ENCODE peak calls at places on chromosomes 12 and 14, in four cellular contexts. O is ovary; R is left ventricle myocardium inferior; D is CD8-positive, alpha-beta T cell. M is an unnamed sample.

GRCh38 chr12:5779401-5779800 is 165.7 kb downstream of the ANO2 start:
- DNase-seq in R (no peak), O (no peak), D (no peak), M (no peak)

GRCh38 chr14:65354715-65355114 is 57.8 kb upstream of the FUT8 start:
- DNase-seq in R (no peak), O (no peak), D (no peak), M (no peak)

GRCh38 chr12:68559246-68559645 is 51.5 kb upstream of the RAP1B start:
- DNase-seq in D (no peak), R (no peak), O (no peak), M (no peak)

GRCh38 chr12:68760806-68761441 is 14.9 kb downstream of the SLC35E3 start:
- DNase-seq in R (no peak), D (no peak), O (no peak), M (no peak)

GRCh38 chr14:81122326-81122725 is 98.4 kb downstream of the GTF2A1 start:
- DNase-seq in D (no peak), O (no peak), R (no peak), M (no peak)

GRCh38 chr12:108525681-108526080 is 10.6 kb downstream of the FICD start:
- DNase-seq in R (no peak), D (no peak), O (no peak), M (no peak)

GRCh38 chr12:6430990-6431353 is 13.8 kb upstream of the CD27 start:
- DNase-seq in D (no peak), R (no peak), O (no peak), M (no peak)

GRCh38 chr12:56375598-56376434 is 13.2 kb upstream of the APOF start:
- DNase-seq in D (no peak), R (no peak), O (no peak), M (no peak)

GRCh38 chr14:24848427-24848826 is 201.5 kb downstream of the STXBP6 start:
- DNase-seq in D (no peak), O (no peak), R (no peak), M (no peak)

GRCh38 chr12:65999564-66000280 is 130.8 kb downstream of the LLPH start:
- DNase-seq in D (no peak), R (no peak), O (no peak), M (no peak)

GRCh38 chr12:69123909-69124638 is 115.3 kb upstream of the CPSF6 start:
- DNase-seq in O (no peak), D (no peak), R (no peak), M (no peak)

DNA sequence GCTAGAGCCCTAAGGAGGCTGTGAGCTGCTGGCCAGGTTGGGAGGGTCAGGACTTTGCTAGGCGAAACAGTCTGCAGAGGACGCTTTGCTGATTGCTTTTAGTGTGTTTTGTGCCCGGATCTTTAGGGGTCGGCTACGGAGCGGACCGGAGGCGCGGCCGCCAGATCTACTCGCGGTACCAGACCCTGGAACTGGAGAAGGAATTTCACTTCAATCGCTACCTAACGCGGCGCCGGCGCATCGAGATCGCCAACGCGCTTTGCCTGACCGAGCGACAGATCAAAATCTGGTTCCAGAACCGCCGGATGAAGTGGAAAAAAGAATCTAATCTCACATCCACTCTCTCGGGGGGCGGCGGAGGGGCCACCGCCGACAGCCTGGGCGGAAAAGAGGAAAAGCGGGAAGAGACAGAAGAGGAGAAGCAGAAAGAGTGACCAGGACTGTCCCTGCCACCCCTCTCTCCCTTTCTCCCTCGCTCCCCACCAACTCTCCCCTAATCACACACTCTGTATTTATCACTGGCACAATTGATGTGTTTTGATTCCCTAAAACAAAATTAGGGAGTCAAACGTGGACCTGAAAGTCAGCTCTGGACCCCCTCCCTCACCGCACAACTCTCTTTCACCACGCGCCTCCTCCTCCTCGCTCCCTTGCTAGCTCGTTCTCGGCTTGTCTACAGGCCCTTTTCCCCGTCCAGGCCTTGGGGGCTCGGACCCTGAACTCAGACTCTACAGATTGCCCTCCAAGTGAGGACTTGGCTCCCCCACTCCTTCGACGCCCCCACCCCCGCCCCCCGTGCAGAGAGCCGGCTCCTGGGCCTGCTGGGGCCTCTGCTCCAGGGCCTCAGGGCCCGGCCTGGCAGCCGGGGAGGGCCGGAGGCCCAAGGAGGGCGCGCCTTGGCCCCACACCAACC is 1.5 kb downstream of the HOXC6 start:
- DNase-seq in R (no peak), D (no peak), O (peak; percentile 41), M (no peak)
- H3K27me3 ChIP-seq in R (peaks cover 100% of the 10 kb centered on the region), D (peaks cover 72% of the 10 kb centered on the region), O (no peaks in the 10 kb centered on the region), M (peaks cover 100% of the 10 kb centered on the region)

DNA sequence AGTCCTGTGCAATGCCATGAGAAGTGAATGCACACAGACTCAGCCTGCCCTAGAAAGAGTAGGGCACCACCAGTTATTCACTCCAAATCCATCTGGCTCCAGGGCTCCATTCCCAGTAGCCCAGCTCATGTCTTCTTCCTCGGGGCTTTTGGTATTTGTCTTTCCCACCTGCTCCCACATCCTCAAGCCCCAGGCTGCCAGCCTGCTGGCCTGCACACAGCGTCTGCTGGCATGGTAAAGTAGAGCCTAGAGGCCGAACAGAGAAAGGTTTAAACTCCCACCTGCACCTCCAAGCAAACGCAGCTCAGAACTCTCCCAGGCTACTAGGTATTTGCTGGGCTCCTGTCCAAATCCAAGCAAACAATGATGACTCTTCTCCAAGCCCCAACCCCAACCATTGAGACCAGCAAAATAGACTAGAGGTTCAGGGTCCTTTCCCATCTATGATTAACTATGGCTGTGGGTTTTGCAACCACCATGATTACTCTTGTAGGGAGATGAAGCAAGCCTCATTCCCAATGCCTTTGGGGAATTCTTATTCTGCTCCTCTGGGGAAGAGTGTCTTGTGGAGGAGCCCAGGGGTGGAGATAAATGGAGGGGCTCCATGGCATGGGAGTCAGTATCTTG is 5.2 kb upstream of the VDR start:
- DNase-seq in D (no peak), R (no peak), O (no peak), M (no peak)
- H3K27me3 ChIP-seq in D (no peaks in the 10 kb centered on the region), R (no peaks in the 10 kb centered on the region), O (no peaks in the 10 kb centered on the region), M (no peaks in the 10 kb centered on the region)

DNA sequence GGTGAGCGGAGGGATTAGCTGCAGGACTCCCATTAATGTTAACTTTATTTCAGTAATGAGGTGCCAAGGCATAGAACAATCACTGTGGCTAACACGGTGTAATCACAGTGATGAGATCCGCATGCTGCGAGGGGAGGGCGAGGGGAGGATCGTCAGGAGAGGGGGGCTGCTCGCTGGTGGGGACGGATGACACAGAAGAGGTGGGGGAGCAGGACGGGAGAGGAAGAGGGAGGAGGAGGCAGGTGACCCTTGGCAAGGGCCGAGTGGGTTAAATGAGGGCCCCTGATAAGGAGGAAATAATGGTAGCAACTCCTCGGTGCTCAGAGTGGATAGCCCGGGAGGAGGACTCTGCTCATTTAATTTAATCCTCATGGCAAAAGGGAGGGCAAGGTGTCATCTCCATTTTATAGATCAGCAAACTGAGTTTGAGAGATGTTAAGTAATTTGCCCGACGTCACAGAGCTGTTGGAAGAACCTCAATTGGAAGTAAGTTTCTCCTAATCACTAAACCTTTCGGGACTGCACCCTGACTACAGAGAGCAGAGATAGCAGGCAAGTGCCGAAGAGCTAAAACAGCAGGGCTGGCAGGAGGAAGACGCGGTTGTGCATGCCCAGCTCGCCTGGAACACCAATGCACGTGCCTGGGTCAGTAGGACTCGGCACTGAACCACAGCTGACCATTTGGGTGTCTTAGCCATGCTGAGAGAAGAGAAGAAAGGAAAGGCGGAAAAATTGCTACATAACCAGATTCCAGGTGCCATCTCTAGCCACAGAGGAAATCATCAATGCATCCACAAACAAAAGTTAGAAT is 43.0 kb downstream of the SPRING1 start:
- DNase-seq in R (peak; percentile 34), O (no peak), D (no peak), M (no peak)
- H3K27me3 ChIP-seq in R (peaks cover 44% of the 10 kb centered on the region), O (no peaks in the 10 kb centered on the region), D (no peaks in the 10 kb centered on the region), M (peaks cover 21% of the 10 kb centered on the region)

DNA sequence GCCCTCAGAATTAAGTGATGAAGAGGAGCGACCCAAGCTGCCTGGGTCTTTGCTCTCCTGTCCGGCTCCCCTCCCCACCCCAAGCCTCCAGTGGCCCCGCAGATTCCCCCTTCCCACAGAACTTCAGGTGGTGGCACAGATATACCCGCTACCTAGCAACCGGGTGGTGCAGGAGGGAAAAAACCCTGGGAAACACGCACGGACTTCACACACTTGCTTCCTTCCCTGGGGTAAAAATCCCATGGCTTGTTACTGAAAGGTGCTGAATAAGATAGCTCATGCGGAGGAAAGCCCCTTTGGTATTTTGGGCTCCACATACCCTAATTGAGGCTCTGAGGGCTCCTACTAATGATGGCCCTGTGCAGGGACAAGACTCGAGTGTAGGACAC is 813 bp upstream of the RIMBP2 start:
- DNase-seq in R (no peak), D (no peak), O (no peak), M (no peak)
- H3K27me3 ChIP-seq in R (peaks cover 85% of the 10 kb centered on the region), D (peaks cover 4% of the 10 kb centered on the region), O (no peaks in the 10 kb centered on the region), M (peaks cover 51% of the 10 kb centered on the region)

GRCh38 chr12:52378091-52378490 is 7.4 kb downstream of the KRT84 start:
- DNase-seq in O (no peak), R (no peak), D (no peak), M (no peak)
- H3K27me3 ChIP-seq in O (no peaks in the 10 kb centered on the region), R (peaks cover 37% of the 10 kb centered on the region), D (no peaks in the 10 kb centered on the region), M (peaks cover 8% of the 10 kb centered on the region)

M was measured in lower lobe of right lung.